ENCODE peak calls at places on chromosomes 3 and 15, in five cellular contexts. K is EL; F is stimulated activated CD4-positive, alpha-beta T cell treated with anti-CD3 and anti-CD28 coated beads, Interleukin-15, amount 100 ng/mL, for 1 hour; I is stimulated activated CD8-positive, alpha-beta memory T cell treated with anti-CD3 and anti-CD28 coated beads, Interleukin-15, amount 100 ng/mL, for 24 hours; D is activated T-cell treated with anti-CD3 and anti-CD28 coated beads, Interleukin-2, amount 50 U/mL, for 72 hours. Q is an unnamed sample.

GRCh38 chr3:125061170-125061569 is 5.4 kb upstream of the HEG1 start:
- DNase-seq in K (peak; percentile 44), F (no peak), D (no peak), I (no peak), Q (peak; percentile 80)

GRCh38 chr15:60590935-60591490 is 112.1 kb upstream of the ICE2 start:
- DNase-seq in D (peak; percentile 64), I (no peak), K (peak; percentile 20), F (peak; percentile 17), Q (peak; percentile 7)

GRCh38 chr3:53744351-53744750 is 101.9 kb downstream of the CHDH start:
- DNase-seq in D (peak; percentile 37), I (no peak), F (no peak), K (no peak), Q (no peak)

GRCh38 chr3:169603661-169604060 is 59.9 kb downstream of the MECOM start:
- DNase-seq in F (no peak), I (no peak), D (no peak), K (no peak), Q (no peak)

GRCh38 chr15:89299896-89300295 is 34.7 kb downstream of the POLG start:
- DNase-seq in D (no peak), I (no peak), K (no peak), F (no peak), Q (no peak)

GRCh38 chr3:190497809-190498208 is 16.1 kb upstream of the IL1RAP start:
- DNase-seq in I (no peak), F (no peak), K (peak; percentile 15), D (no peak), Q (peak; percentile 36)

GRCh38 chr3:73552700-73553099 is 72.0 kb downstream of the PDZRN3 start:
- DNase-seq in F (no peak), I (no peak), K (peak; percentile 50), D (no peak), Q (peak; percentile 14)

GRCh38 chr3:65603631-65604030 is 435.1 kb downstream of the MAGI1 start:
- DNase-seq in K (no peak), I (no peak), D (no peak), F (no peak), Q (no peak)

GRCh38 chr3:117408811-117409210 is 699.2 kb downstream of the TUSC7 start:
- DNase-seq in K (peak; percentile 73), F (no peak), I (no peak), D (no peak), Q (no peak)

GRCh38 chr3:7385635-7386034 is 524.7 kb downstream of the GRM7 start:
- DNase-seq in D (no peak), F (no peak), I (no peak), K (no peak), Q (no peak)

GRCh38 chr15:40258544-40258943 is 19.7 kb downstream of the PAK6 start:
- DNase-seq in I (no peak), K (peak; percentile 26), D (no peak), F (no peak), Q (no peak)

GRCh38 chr3:45414823-45415222 is 26.4 kb downstream of the LARS2 start:
- DNase-seq in K (no peak), F (no peak), I (no peak), D (no peak), Q (no peak)

GRCh38 chr3:73493543-73494314 is 131.0 kb downstream of the PDZRN3 start:
- DNase-seq in K (peak; percentile 80), I (no peak), F (no peak), D (no peak), Q (peak; percentile 34)

GRCh38 chr3:23928525-23928924 is 11.6 kb downstream of the RPL15 start:
- DNase-seq in K (no peak), D (no peak), I (no peak), F (no peak), Q (peak; percentile 33)

GRCh38 chr3:39398700-39399099 is 7.8 kb upstream of the RPSA start:
- DNase-seq in I (no peak), F (no peak), K (no peak), D (no peak), Q (no peak)

GRCh38 chr3:17443142-17443541 is 299.3 kb downstream of the TBC1D5 start:
- DNase-seq in D (no peak), F (no peak), K (no peak), I (no peak), Q (no peak)

GRCh38 chr15:39885099-39885777 is 34.8 kb downstream of the GPR176 start:
- DNase-seq in F (no peak), D (no peak), I (no peak), K (no peak), Q (no peak)

GRCh38 chr3:12963869-12964712 is 109.1 kb downstream of the IQSEC1 start:
- DNase-seq in F (no peak), K (no peak), D (no peak), I (no peak), Q (no peak)

GRCh38 chr3:157807286-157807685 is 298.9 kb downstream of the SHOX2 start:
- DNase-seq in I (no peak), K (peak; percentile 36), D (no peak), F (no peak), Q (peak; percentile 27)

GRCh38 chr3:138862924-138863775 is 28.4 kb upstream of the PIK3CB start:
- DNase-seq in F (no peak), I (no peak), D (peak; percentile 4), K (peak; percentile 65), Q (peak; percentile 94)

GRCh38 chr15:90264649-90265048 is 823 bp upstream of the NGRN start:
- DNase-seq in K (no peak), I (no peak), F (no peak), D (peak; percentile 51), Q (peak; percentile 60)

GRCh38 chr3:4211610-4212009 is 91.6 kb upstream of the SETMAR start:
- DNase-seq in F (no peak), D (no peak), I (no peak), K (no peak), Q (no peak)

GRCh38 chr3:33915796-33916589 is 117.6 kb downstream of the PDCD6IP start:
- DNase-seq in K (peak; percentile 16), I (no peak), F (no peak), D (peak; percentile 9), Q (peak; percentile 43)

GRCh38 chr3:189677667-189678066 is 46.5 kb downstream of the TP63 start:
- DNase-seq in D (no peak), I (no peak), K (peak; percentile 11), F (no peak), Q (no peak)

GRCh38 chr15:73200339-73200738 is 148.1 kb downstream of the NEO1 start:
- DNase-seq in I (no peak), D (no peak), K (no peak), F (no peak), Q (no peak)

GRCh38 chr15:28989239-28989830 is 103.6 kb downstream of the APBA2 start:
- DNase-seq in K (peak; percentile 12), D (peak; percentile 25), I (no peak), F (no peak), Q (no peak)

GRCh38 chr15:70025413-70026296 is 72.1 kb downstream of the TLE3 start:
- DNase-seq in F (no peak), D (no peak), I (no peak), K (peak; percentile 24), Q (no peak)

GRCh38 chr15:29676961-29677402 is 145.3 kb downstream of the TJP1 start:
- DNase-seq in D (no peak), I (no peak), F (no peak), K (peak; percentile 32), Q (peak; percentile 39)

Q was measured in M059J.